ENCODE peak calls at places on chromosome 3, in seven cellular contexts. S is Karpas-422; J is tibial nerve; Y is HepG2; K is CD8-positive, alpha-beta memory T cell; T is DND-41; Z is tibial artery. G is an unnamed sample. For H3K4me1, the result is how much of the 10 kb centered on the place peaks cover.

GRCh38 chr3:157088506-157089454 is 71.2 kb downstream of the CCNL1 start:
- DNase-seq in J (peak), T (peak), Y (peak), K (peak), S (peak), Z (peak), G (peak)

GRCh38 chr3:183149915-183150825 is 12.4 kb downstream of the LAMP3 start:
- DNase-seq in K (no peak), S (peak), J (no peak), Y (no peak), Z (no peak), T (no peak), G (no peak)

GRCh38 chr3:33582234-33582633 is 135.8 kb downstream of the CLASP2 start:
- DNase-seq in J (no peak), S (no peak), Y (no peak), T (no peak), K (no peak), Z (no peak), G (no peak)

GRCh38 chr3:9351709-9352126 is 11.1 kb upstream of the THUMPD3 start:
- DNase-seq in T (no peak), Z (no peak), K (no peak), J (no peak), S (no peak), Y (no peak), G (no peak)

GRCh38 chr3:184688251-184688851 is 23.5 kb downstream of the MAGEF1 start:
- DNase-seq in Y (no peak), T (no peak), J (peak), K (no peak), Z (no peak), S (no peak), G (peak)

GRCh38 chr3:101223016-101223415 is 97.4 kb downstream of the IMPG2 start:
- DNase-seq in Y (no peak), J (no peak), S (no peak), K (no peak), Z (no peak), T (no peak), G (no peak)

GRCh38 chr3:48047841-48048456 is 31.7 kb upstream of the MAP4 start:
- DNase-seq in K (no peak), J (no peak), S (no peak), T (no peak), Y (peak), Z (no peak), G (no peak)

GRCh38 chr3:53175613-53176537 is 14.9 kb downstream of the PRKCD start:
- DNase-seq in Y (no peak), T (no peak), J (no peak), K (no peak), Z (no peak), S (no peak), G (no peak)

GRCh38 chr3:36957862-36958686 is 13.2 kb upstream of the TRANK1 start:
- DNase-seq in T (no peak), Y (no peak), J (no peak), Z (no peak), S (no peak), K (no peak), G (peak)

GRCh38 chr3:29936054-29936453 is 655.2 kb downstream of the RBMS3 start:
- DNase-seq in Z (no peak), S (no peak), T (no peak), J (no peak), K (no peak), Y (no peak), G (no peak)

GRCh38 chr3:71010731-71011455 is 572.6 kb downstream of the FOXP1 start:
- DNase-seq in T (peak), Z (no peak), Y (no peak), J (no peak), K (peak), S (peak), G (no peak)

GRCh38 chr3:71348831-71349230 is 234.7 kb downstream of the FOXP1 start:
- DNase-seq in Y (no peak), S (no peak), T (no peak), J (no peak), Z (no peak), K (no peak), G (no peak)

GRCh38 chr3:3699816-3700633 is 99.2 kb upstream of the LRRN1 start:
- DNase-seq in Z (no peak), K (no peak), Y (no peak), S (no peak), J (no peak), T (no peak), G (no peak)

GRCh38 chr3:156654834-156655233 is 19.6 kb upstream of the TIPARP start:
- DNase-seq in J (no peak), S (no peak), K (no peak), Z (no peak), T (no peak), Y (no peak), G (no peak)

GRCh38 chr3:157520485-157521184 is 17.4 kb upstream of the VEPH1 start:
- DNase-seq in T (no peak), Y (no peak), Z (no peak), J (no peak), S (no peak), K (no peak), G (no peak)

GRCh38 chr3:190560284-190560895 is 46.5 kb downstream of the IL1RAP start:
- DNase-seq in Y (no peak), S (no peak), T (no peak), K (no peak), Z (no peak), J (no peak), G (no peak)

GRCh38 chr3:126321490-126321889 is 35.7 kb downstream of the KLF15 start:
- DNase-seq in T (no peak), Y (no peak), K (no peak), J (no peak), Z (peak), S (no peak), G (no peak)

GRCh38 chr3:13285007-13285567 is 135.0 kb downstream of the NUP210 start:
- DNase-seq in T (no peak), Y (no peak), K (no peak), Z (no peak), J (no peak), S (no peak), G (no peak)

DNA sequence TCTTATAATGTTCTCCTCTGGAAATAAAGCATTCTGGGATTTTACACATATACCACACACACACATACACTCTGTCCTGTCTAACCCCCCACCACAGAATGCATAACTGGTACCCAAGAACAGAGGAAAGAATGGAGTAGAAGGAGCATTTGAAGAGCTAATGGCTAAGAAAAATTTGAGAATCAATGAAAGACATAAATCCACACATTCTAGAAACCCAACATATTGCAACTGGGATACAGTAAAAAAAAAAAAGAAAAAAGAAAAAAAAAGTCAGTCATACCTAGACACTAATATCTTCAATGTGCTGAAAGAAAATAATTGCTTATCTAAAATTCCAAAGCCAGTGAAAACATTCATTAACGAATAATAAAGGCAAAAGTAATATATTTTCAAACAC is 20.9 kb downstream of the CEP70 start:
- DNase-seq in K (no peak), Z (no peak), J (no peak), T (no peak), Y (no peak), S (no peak), G (no peak)
- H3K27ac ChIP-seq in K (no peak), Z (no peak), J (no peak), T (no peak), Y (no peak), S (no peak), G (no peak)

GRCh38 chr3:171362575-171362974 is 97.6 kb downstream of the TNIK start:
- DNase-seq in Y (no peak), K (no peak), S (no peak), T (no peak), Z (no peak), J (no peak), G (no peak)
- H3K4me1 ChIP-seq in Y (under half), K (under half), S (under half), T (under half), Z (under half), J (under half), G (under half)

GRCh38 chr3:178385280-178385952 is 150.8 kb upstream of the KCNMB2 start:
- DNase-seq in K (no peak), S (peak), Y (peak), J (peak), Z (no peak), T (peak), G (no peak)
- H3K27ac ChIP-seq in K (no peak), S (no peak), Y (no peak), J (no peak), Z (peak), T (no peak), G (no peak)

GRCh38 chr3:46208167-46208704 is at the start of gene CCR1:
- DNase-seq in Z (peak), K (peak), S (peak), Y (peak), J (peak), T (peak), G (no peak)
- H3K4me1 ChIP-seq in Z (under half), K (under half), S (under half), Y (under half), J (under half), T (under half), G (under half)

GRCh38 chr3:7707192-7707591 is 794.4 kb upstream of the LMCD1 start:
- DNase-seq in K (no peak), Z (no peak), Y (no peak), T (no peak), S (no peak), J (no peak), G (no peak)
- H3K27ac ChIP-seq in K (no peak), Z (no peak), Y (no peak), T (no peak), S (no peak), J (no peak), G (no peak)

GRCh38 chr3:14410501-14411165 is 8.2 kb downstream of the SLC6A6 start:
- DNase-seq in S (no peak), Z (peak), Y (peak), K (no peak), T (no peak), J (no peak), G (peak)
- H3K4me1 ChIP-seq in S (under half), Z (under half), Y (under half), K (under half), T (under half), J (under half), G (half or more)